ENCODE peak calls at places on chromosomes 1 and 21, in five cellular contexts. D is ovary, X is transverse colon, Y is uterus, W is right lobe of liver. C is an unnamed sample.
A peak's percentile ranks its signal among the peaks of the same experiment; 100 is the strongest.

GRCh38 chr1:66262233-66262632 is 271.7 kb upstream of the SGIP1 start:
- DNase-seq in Y (peak; percentile 54), W (no peak), X (peak; percentile 49), D (no peak), C (no peak)

GRCh38 chr1:12810691-12811408 is 19.7 kb downstream of the PRAMEF1 start:
- DNase-seq in Y (no peak), X (no peak), W (no peak), D (no peak), C (no peak)

GRCh38 chr1:17016317-17016661 is 4.6 kb upstream of the ATP13A2 start:
- DNase-seq in X (no peak), W (no peak), D (no peak), Y (no peak), C (no peak)

GRCh38 chr1:72442251-72442650 is 159.9 kb upstream of the NEGR1 start:
- DNase-seq in D (no peak), X (no peak), Y (no peak), W (no peak), C (no peak)

GRCh38 chr1:116123837-116124533 is 12.8 kb downstream of the MAB21L3 start:
- DNase-seq in W (peak; percentile 76), Y (no peak), D (no peak), X (peak; percentile 68), C (no peak)

GRCh38 chr1:188237573-188238353 is 1409.0 kb downstream of the PLA2G4A start:
- DNase-seq in X (no peak), D (no peak), W (no peak), Y (no peak), C (no peak)

GRCh38 chr21:32306021-32306780 is 7.5 kb downstream of the MRAP start:
- DNase-seq in X (no peak), D (no peak), Y (no peak), W (no peak), C (peak; percentile 11)

GRCh38 chr1:172117800-172118199 is 276.5 kb downstream of the DNM3 start:
- DNase-seq in X (no peak), Y (no peak), W (no peak), D (no peak), C (no peak)

GRCh38 chr1:17582124-17582768 is 42.7 kb downstream of the ARHGEF10L start:
- DNase-seq in W (no peak), X (no peak), Y (no peak), D (no peak), C (no peak)

GRCh38 chr1:209561561-209561960 is 22.0 kb upstream of the CAMK1G start:
- DNase-seq in Y (no peak), W (no peak), D (no peak), X (no peak), C (no peak)

GRCh38 chr1:210364479-210364878 is 35.8 kb downstream of the HHAT start:
- DNase-seq in Y (no peak), X (no peak), W (no peak), D (no peak), C (no peak)

DNA sequence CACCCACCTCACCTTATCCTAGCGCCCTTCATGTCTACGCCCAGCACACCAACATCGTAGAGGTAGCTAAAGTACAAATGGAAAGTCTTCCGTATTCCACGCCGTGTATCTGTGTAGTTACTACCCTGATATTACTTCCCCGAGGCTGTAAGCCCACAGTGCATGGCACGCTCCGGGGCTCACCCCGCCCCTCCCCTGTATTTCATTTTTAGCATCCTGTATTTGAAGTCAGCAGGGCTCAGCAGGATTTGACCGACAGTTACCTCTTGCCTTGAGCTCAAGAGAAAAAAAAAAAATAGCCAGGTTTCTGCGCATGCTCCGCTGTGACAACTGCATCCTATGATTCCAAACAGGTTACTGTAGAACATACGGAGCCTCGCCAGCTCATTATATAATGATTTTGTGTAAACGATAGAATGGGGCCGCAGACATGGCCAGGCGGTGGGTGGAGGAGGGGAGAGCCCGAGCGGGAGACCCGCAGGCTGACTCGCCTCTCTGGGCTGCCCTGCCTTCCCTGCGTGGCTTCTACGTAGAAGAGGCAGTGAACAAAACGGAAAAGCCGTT is 1.3 kb downstream of the ABCG1 start:
- DNase-seq in X (peak; percentile 76), W (peak; percentile 67), Y (peak; percentile 54), D (peak; percentile 39), C (peak; percentile 76)
- TF ChIP-seq POLR2A in X (peak; percentile 70), W (peak; percentile 5), Y (no peak), D (no peak), C (no peak)

DNA sequence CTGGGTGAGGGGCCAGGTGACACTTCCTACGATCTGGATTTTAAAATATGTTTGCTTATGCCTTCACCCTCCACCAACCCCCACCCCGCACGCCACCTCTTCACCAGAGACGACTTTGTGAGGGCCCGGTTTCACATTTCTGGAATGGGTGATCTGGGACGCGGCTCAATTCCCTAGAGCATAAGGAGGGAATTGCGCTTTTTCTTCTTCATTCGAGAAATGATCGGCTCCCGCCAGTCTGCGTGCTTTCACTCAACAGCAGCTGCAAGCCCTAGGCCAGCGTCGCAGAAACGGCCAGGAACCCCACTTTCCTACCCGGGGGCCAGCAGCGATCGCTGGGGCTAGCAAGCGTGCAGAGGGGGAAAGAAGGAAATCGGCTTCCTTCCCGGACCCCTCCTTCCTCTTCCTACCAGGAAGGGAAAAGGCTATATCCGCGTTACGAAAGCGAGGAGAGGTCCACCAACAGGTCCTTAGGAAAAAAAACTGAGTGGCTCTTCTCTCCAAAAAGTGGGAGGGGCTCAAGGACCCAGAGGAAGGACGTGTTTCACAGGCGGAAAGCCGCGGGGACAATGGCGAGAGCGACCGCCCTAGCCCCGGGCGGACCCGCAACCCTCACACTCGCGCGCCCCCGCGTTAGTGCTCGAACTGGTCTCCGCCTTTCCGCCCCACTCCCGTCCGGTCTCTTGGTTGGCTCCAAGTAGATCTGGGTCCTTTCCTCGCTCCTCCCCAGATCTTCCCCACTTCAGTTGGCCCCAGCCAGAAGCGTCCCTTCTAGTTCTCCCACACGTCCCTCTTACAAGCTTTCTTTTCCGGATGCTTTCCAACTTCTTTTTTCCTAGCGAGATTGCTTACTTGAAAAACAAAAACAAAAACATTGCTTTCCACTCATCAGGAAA is 1.1 kb upstream of the ADAMTS1 start:
- DNase-seq in Y (peak; percentile 92), D (peak; percentile 92), W (peak; percentile 77), X (peak; percentile 63), C (no peak)
- TF ChIP-seq POLR2A in Y (peak; percentile 92), D (peak; percentile 89), W (peak; percentile 58), X (peak; percentile 58), C (no peak)

DNA sequence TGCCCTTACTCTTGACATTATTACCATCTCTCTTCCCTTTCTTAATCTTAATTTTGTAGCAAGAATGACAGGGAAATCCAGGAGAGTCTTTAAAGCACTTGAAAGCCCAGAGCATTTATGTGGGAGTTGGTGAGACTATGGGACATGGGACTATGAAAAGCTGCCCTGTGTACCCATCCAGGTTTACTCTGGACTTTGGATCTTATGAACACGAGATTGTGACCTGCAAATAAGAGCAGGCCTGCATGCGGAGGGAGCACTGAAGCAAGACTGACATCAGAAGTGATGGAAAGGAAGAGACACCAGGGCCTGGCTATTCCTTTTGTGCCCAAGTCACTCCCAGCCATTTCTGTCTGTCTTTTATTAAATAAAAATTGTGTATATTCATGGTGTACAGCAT is 209.6 kb downstream of the NUF2 start:
- DNase-seq in D (no peak), X (no peak), W (no peak), Y (no peak), C (no peak)
- TF ChIP-seq POLR2A in D (no peak), X (no peak), W (no peak), Y (no peak), C (no peak)

DNA sequence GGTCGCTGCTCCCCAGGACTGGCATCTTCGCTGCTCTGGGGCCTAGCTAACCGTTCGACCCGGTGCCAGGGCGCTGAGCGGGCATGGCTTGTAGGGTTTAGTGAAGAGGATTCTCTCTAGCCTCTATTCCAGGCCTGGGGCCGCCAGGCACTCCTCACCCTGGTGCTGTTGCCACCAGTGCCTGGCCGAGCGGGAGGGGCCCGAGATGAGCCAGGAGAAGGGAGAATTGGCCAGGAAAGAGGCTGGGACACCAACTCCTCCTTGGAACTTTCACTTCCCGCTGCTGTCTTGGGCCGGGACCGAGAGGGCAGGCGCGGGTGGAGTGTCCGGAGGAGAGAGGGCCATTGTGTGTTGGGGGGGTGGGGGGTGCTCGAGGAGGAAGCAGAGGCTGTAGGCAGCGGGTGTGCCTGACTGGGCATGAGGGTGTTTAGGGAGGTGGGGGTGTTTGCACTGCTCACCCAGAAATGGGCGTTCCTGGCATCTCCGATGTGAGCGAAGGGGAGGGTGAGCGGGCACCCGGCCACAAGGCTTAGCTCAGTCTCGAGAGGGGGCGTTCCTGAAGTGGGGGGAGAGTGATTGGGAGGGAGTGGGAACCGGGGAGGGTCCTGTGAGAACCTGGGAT is 772 bp downstream of the ADAM15 start:
- DNase-seq in Y (peak; percentile 72), W (peak; percentile 70), D (peak; percentile 68), X (peak; percentile 69), C (peak; percentile 62)
- TF ChIP-seq POLR2A in Y (no peak), W (no peak), D (no peak), X (peak; percentile 20), C (no peak)

C was measured in erythroblast.